ENCODE peak calls at places on chromosomes 1 and 21, in nine cellular contexts. X is naive thymus-derived CD4-positive, alpha-beta T cell; K is OCI-LY7; L is Peyer's patch; A is AG09309; V is kidney tubule cell; W is T-cell; O is non-pigmented ciliary epithelial cell; M is fibroblast of mammary gland. Q is an unnamed sample.

GRCh38 chr1:162023547-162024501 is at the start of gene OLFML2B:
- DNase-seq in X (peak), K (no peak), L (peak), A (peak), V (peak), W (peak), O (peak), M (peak), Q (peak)

GRCh38 chr1:224503161-224504118 is 68.8 kb upstream of the WDR26 start:
- DNase-seq in X (peak), K (peak), L (peak), A (peak), V (peak), W (no peak), O (no peak), M (peak), Q (peak)

GRCh38 chr1:164886101-164886500 is 327.1 kb downstream of the PBX1 start:
- DNase-seq in X (no peak), K (no peak), L (no peak), A (no peak), V (peak), W (no peak), O (no peak), M (no peak), Q (no peak)

GRCh38 chr1:25666437-25666836 is 49.8 kb downstream of the MAN1C1 start:
- DNase-seq in X (no peak), K (no peak), L (no peak), A (no peak), V (no peak), W (no peak), O (no peak), M (no peak), Q (no peak)

GRCh38 chr21:27590271-27590670 is 623.4 kb upstream of the ADAMTS5 start:
- DNase-seq in X (no peak), K (no peak), L (no peak), A (peak), V (peak), W (no peak), O (no peak), M (peak), Q (no peak)

GRCh38 chr1:24763671-24764070 is 18.4 kb downstream of the CLIC4 start:
- DNase-seq in X (no peak), K (no peak), L (no peak), A (no peak), V (no peak), W (no peak), O (no peak), M (no peak), Q (no peak)

GRCh38 chr21:44368711-44369446 is 15.5 kb downstream of the TRPM2 start:
- DNase-seq in X (peak), K (no peak), L (peak), A (no peak), V (no peak), W (peak), O (no peak), M (no peak), Q (no peak)

GRCh38 chr1:160353223-160353622 is 10.0 kb downstream of the NCSTN start:
- DNase-seq in X (no peak), K (no peak), L (no peak), A (no peak), V (no peak), W (no peak), O (no peak), M (peak), Q (no peak)

Q was measured in DMS79 treated with DMSO at 0.1 percent for 48 hours.